ENCODE peak calls at places on chromosomes 1 and 21, in five cellular contexts. H is astrocyte, G is fibroblast of pulmonary artery, C is cardiac muscle cell, E is endothelial cell of umbilical vein. O is an unnamed sample.

GRCh38 chr1:111833334-111833733 is 77.6 kb downstream of the DDX20 start:
- DNase-seq in H (peak; percentile 2), E (no peak), G (peak; percentile 20), C (peak; percentile 32), O (peak; percentile 15)

GRCh38 chr1:245014247-245015029 is 140.3 kb upstream of the KIF26B start:
- DNase-seq in G (no peak), H (no peak), E (no peak), C (no peak), O (no peak)

GRCh38 chr1:20731057-20731991 is 1.2 kb downstream of the SH2D5 start:
- DNase-seq in H (no peak), G (no peak), E (no peak), C (no peak), O (no peak)

GRCh38 chr1:2595812-2596529 is 9.4 kb downstream of the PRXL2B start:
- DNase-seq in C (no peak), H (no peak), G (no peak), E (no peak), O (no peak)

GRCh38 chr1:39167632-39168209 is 36.8 kb upstream of the MACF1 start:
- DNase-seq in G (peak; percentile 75), C (peak; percentile 67), H (peak; percentile 64), E (no peak), O (peak; percentile 70)

GRCh38 chr1:43423672-43424550 is 29.8 kb downstream of the HYI start:
- DNase-seq in H (no peak), E (no peak), G (no peak), C (no peak), O (peak; percentile 66)

GRCh38 chr1:234934611-234935033 is 194.0 kb downstream of the TOMM20 start:
- DNase-seq in C (peak; percentile 62), E (no peak), H (peak; percentile 85), G (peak; percentile 63), O (peak; percentile 38)

GRCh38 chr1:85297855-85298629 is 21.6 kb upstream of the BCL10 start:
- DNase-seq in C (peak; percentile 96), E (peak; percentile 100), G (peak; percentile 98), H (peak; percentile 99), O (peak; percentile 96)

GRCh38 chr1:19468397-19468956 is 16.9 kb downstream of the CAPZB start:
- DNase-seq in G (no peak), H (no peak), E (no peak), C (no peak), O (no peak)

GRCh38 chr1:205317311-205317917 is 4.1 kb downstream of the NUAK2 start:
- DNase-seq in C (peak; percentile 55), E (peak; percentile 59), G (peak; percentile 54), H (peak; percentile 43), O (peak; percentile 99)

GRCh38 chr21:16751705-16752104 is 761.1 kb upstream of the CXADR start:
- DNase-seq in G (no peak), E (no peak), C (no peak), H (no peak), O (no peak)

GRCh38 chr1:197103295-197103694 is 36.2 kb upstream of the F13B start:
- DNase-seq in G (peak; percentile 23), C (peak; percentile 68), H (peak; percentile 22), E (peak; percentile 33), O (no peak)

GRCh38 chr1:89527750-89528381 is 3.2 kb downstream of the LRRC8B start:
- DNase-seq in G (no peak), C (no peak), H (no peak), E (peak; percentile 6), O (no peak)

GRCh38 chr1:210244746-210245367 is 12.3 kb downstream of the SERTAD4 start:
- DNase-seq in E (no peak), G (peak; percentile 45), C (peak; percentile 67), H (peak; percentile 78), O (peak; percentile 65)

GRCh38 chr1:234716907-234717375 is 107.0 kb upstream of the IRF2BP2 start:
- DNase-seq in H (no peak), E (no peak), C (no peak), G (no peak), O (no peak)

GRCh38 chr1:155091071-155092051 is 12.7 kb downstream of the EFNA3 start:
- DNase-seq in C (peak; percentile 81), G (peak; percentile 76), H (peak; percentile 16), E (peak; percentile 77), O (peak; percentile 83)

GRCh38 chr1:180230791-180231505 is 884 bp downstream of the LHX4 start:
- DNase-seq in E (peak; percentile 34), H (peak; percentile 62), G (peak; percentile 67), C (peak; percentile 71), O (peak; percentile 49)

GRCh38 chr21:40511976-40512375 is 335.0 kb downstream of the DSCAM start:
- DNase-seq in C (no peak), E (no peak), H (peak; percentile 47), G (no peak), O (peak; percentile 9)

GRCh38 chr1:217494767-217495166 is 136.1 kb downstream of the GPATCH2 start:
- DNase-seq in C (no peak), H (no peak), G (no peak), E (no peak), O (no peak)

GRCh38 chr1:205298191-205298994 is 23.2 kb downstream of the NUAK2 start:
- DNase-seq in C (peak; percentile 97), E (peak; percentile 40), H (peak; percentile 97), G (peak; percentile 97), O (peak; percentile 98)

GRCh38 chr1:231423648-231424047 is 1.6 kb upstream of the EGLN1 start:
- DNase-seq in E (peak; percentile 21), G (no peak), C (no peak), H (no peak), O (peak; percentile 30)

GRCh38 chr21:26835027-26835713 is 10.0 kb downstream of the ADAMTS1 start:
- DNase-seq in C (peak; percentile 82), H (peak; percentile 77), G (peak; percentile 60), E (no peak), O (peak; percentile 29)

GRCh38 chr21:46096997-46097825 is 701 bp upstream of the COL6A2 start:
- DNase-seq in C (no peak), G (no peak), H (no peak), E (no peak), O (no peak)

GRCh38 chr1:107867422-107867821 is 97.6 kb downstream of the VAV3 start:
- DNase-seq in G (no peak), H (no peak), C (no peak), E (no peak), O (no peak)

GRCh38 chr1:19643602-19644419 is at the start of gene NBL1:
- DNase-seq in C (peak; percentile 83), H (peak; percentile 44), G (peak; percentile 67), E (peak; percentile 54), O (peak; percentile 55)

GRCh38 chr1:113940365-113941244 is 11.5 kb downstream of the HIPK1 start:
- DNase-seq in C (no peak), E (no peak), H (no peak), G (no peak), O (no peak)

GRCh38 chr1:19676438-19676922 is 11.8 kb downstream of the HTR6 start:
- DNase-seq in E (peak; percentile 37), G (peak; percentile 80), C (peak; percentile 88), H (peak; percentile 55), O (peak; percentile 86)

GRCh38 chr1:209875510-209875909 is 47.7 kb downstream of the UTP25 start:
- DNase-seq in E (peak; percentile 51), G (peak; percentile 77), C (peak; percentile 71), H (peak; percentile 59), O (peak; percentile 83)

GRCh38 chr1:187252923-187253322 is 424.2 kb downstream of the PLA2G4A start:
- DNase-seq in G (no peak), E (no peak), C (no peak), H (no peak), O (no peak)

GRCh38 chr1:181482521-181483083 is 715 bp upstream of the CACNA1E start:
- DNase-seq in G (no peak), E (no peak), C (peak; percentile 17), H (no peak), O (peak; percentile 17)

GRCh38 chr1:152182942-152183341 is 23.9 kb upstream of the RPTN start:
- DNase-seq in G (peak; percentile 83), H (peak; percentile 85), E (peak; percentile 18), C (peak; percentile 89), O (peak; percentile 95)

GRCh38 chr1:240285541-240285940 is 193.9 kb downstream of the FMN2 start:
- DNase-seq in G (peak; percentile 58), H (peak; percentile 47), E (no peak), C (peak; percentile 34), O (peak; percentile 96)

GRCh38 chr1:118564961-118565360 is 379.9 kb upstream of the SPAG17 start:
- DNase-seq in C (no peak), E (no peak), H (no peak), G (no peak), O (no peak)

GRCh38 chr1:118563969-118564951 is 379.2 kb upstream of the SPAG17 start:
- DNase-seq in H (no peak), C (no peak), E (no peak), G (no peak), O (no peak)
- TF ChIP-seq CTCF in H (no peak), C (no peak), E (no peak), G (no peak), O (no peak)

GRCh38 chr1:29453502-29454240 is 217.3 kb downstream of the PTPRU start:
- DNase-seq in E (peak; percentile 26), G (peak; percentile 63), C (peak; percentile 81), H (peak; percentile 26), O (peak; percentile 70)
- TF ChIP-seq CTCF in E (peak; percentile 6), G (peak; percentile 34), C (peak; percentile 42), H (peak; percentile 28), O (peak; percentile 33)

GRCh38 chr1:161374373-161374772 is 6.7 kb upstream of the CFAP126 start:
- DNase-seq in C (peak; percentile 46), E (peak; percentile 49), G (peak; percentile 50), H (no peak), O (peak; percentile 33)
- TF ChIP-seq CTCF in C (peak; percentile 38), E (peak; percentile 14), G (peak; percentile 49), H (peak; percentile 17), O (peak; percentile 38)

GRCh38 chr1:46581685-46582455 is 22.2 kb downstream of the MKNK1 start:
- DNase-seq in G (no peak), C (no peak), H (no peak), E (no peak), O (no peak)
- TF ChIP-seq CTCF in G (no peak), C (no peak), H (no peak), E (no peak), O (no peak)

GRCh38 chr1:94633051-94633450 is 91.5 kb upstream of the F3 start:
- DNase-seq in G (peak; percentile 64), C (peak; percentile 12), E (no peak), H (peak; percentile 22), O (no peak)

GRCh38 chr1:94637096-94637495 is 95.5 kb upstream of the F3 start:
- DNase-seq in C (no peak), G (no peak), H (no peak), E (no peak), O (no peak)

GRCh38 chr1:94640125-94640524 is 98.6 kb upstream of the F3 start:
- DNase-seq in C (no peak), E (no peak), G (no peak), H (no peak), O (no peak)

GRCh38 chr1:94636625-94637024 is 95.1 kb upstream of the F3 start:
- DNase-seq in H (peak; percentile 48), G (peak; percentile 76), E (no peak), C (peak; percentile 65), O (peak; percentile 64)

GRCh38 chr1:94634977-94635416 is 93.4 kb upstream of the F3 start:
- DNase-seq in H (no peak), E (no peak), C (no peak), G (peak; percentile 20), O (no peak)
- TF ChIP-seq CTCF in H (no peak), E (no peak), C (no peak), G (peak; percentile 18), O (no peak)

GRCh38 chr1:202642212-202642611 is 68.0 kb downstream of the SYT2 start:
- DNase-seq in C (no peak), G (no peak), H (no peak), E (no peak), O (no peak)
- TF ChIP-seq CTCF in C (no peak), G (no peak), H (no peak), E (no peak), O (no peak)

O was measured in MCF 10A.